ENCODE peak calls at places on chromosomes 5 and 9, in four cellular contexts. One of them, this sample, is unnamed.

GRCh38 chr5:177403194-177403825 is 2.8 kb upstream of the PFN3 start:
- DNase-seq in GM12878: no peak
- DNase-seq in K562: peak; percentile 24
- DNase-seq in HepG2: no peak
- DNase-seq in this sample: peak; percentile 51

GRCh38 chr9:91119679-91120078 is 242.0 kb downstream of the AUH start:
- DNase-seq in GM12878: no peak
- DNase-seq in K562: no peak
- DNase-seq in HepG2: no peak
- DNase-seq in this sample: no peak

GRCh38 chr5:119400248-119400647 is 44.4 kb downstream of the TNFAIP8 start:
- DNase-seq in GM12878: no peak
- DNase-seq in K562: peak; percentile 53
- DNase-seq in HepG2: no peak
- DNase-seq in this sample: no peak

GRCh38 chr9:110125207-110125751 is 82.7 kb downstream of the C9orf152 start:
- DNase-seq in GM12878: no peak
- DNase-seq in K562: no peak
- DNase-seq in HepG2: peak; percentile 95
- DNase-seq in this sample: no peak

GRCh38 chr5:147442134-147442726 is 67.6 kb downstream of the DPYSL3 start:
- DNase-seq in GM12878: no peak
- DNase-seq in K562: no peak
- DNase-seq in HepG2: no peak
- DNase-seq in this sample: no peak

GRCh38 chr9:134778841-134779411 is 101.7 kb upstream of the FCN2 start:
- DNase-seq in GM12878: no peak
- DNase-seq in K562: peak; percentile 62
- DNase-seq in HepG2: peak; percentile 48
- DNase-seq in this sample: peak; percentile 73

GRCh38 chr9:119453980-119454379 is 84.7 kb upstream of the BRINP1 start:
- DNase-seq in GM12878: no peak
- DNase-seq in K562: no peak
- DNase-seq in HepG2: no peak
- DNase-seq in this sample: no peak

GRCh38 chr9:128912270-128912853 is 8.4 kb upstream of the PHYHD1 start:
- DNase-seq in GM12878: no peak
- DNase-seq in K562: no peak
- DNase-seq in HepG2: peak; percentile 91
- DNase-seq in this sample: no peak

GRCh38 chr5:134873494-134873893 is 677 bp upstream of the TXNDC15 start:
- DNase-seq in GM12878: no peak
- DNase-seq in K562: peak; percentile 23
- DNase-seq in HepG2: no peak
- DNase-seq in this sample: no peak

GRCh38 chr5:10036136-10036535 is 213.6 kb downstream of the ATPSCKMT start:
- DNase-seq in GM12878: no peak
- DNase-seq in K562: no peak
- DNase-seq in HepG2: no peak
- DNase-seq in this sample: no peak

GRCh38 chr5:71882826-71883744 is 164.0 kb downstream of the CARTPT start:
- DNase-seq in GM12878: no peak
- DNase-seq in K562: no peak
- DNase-seq in HepG2: no peak
- DNase-seq in this sample: no peak

GRCh38 chr5:67235399-67236110 is 39.0 kb upstream of the CD180 start:
- DNase-seq in GM12878: no peak
- DNase-seq in K562: no peak
- DNase-seq in HepG2: peak; percentile 92
- DNase-seq in this sample: no peak

GRCh38 chr5:176995896-176996767 is 10.4 kb downstream of the UIMC1 start:
- DNase-seq in GM12878: peak; percentile 48
- DNase-seq in K562: no peak
- DNase-seq in HepG2: no peak
- DNase-seq in this sample: no peak

GRCh38 chr5:130975847-130976246 is 189.2 kb downstream of the HINT1 start:
- DNase-seq in GM12878: no peak
- DNase-seq in K562: no peak
- DNase-seq in HepG2: no peak
- DNase-seq in this sample: no peak

GRCh38 chr5:72324186-72324825 is 4.1 kb downstream of the PTCD2 start:
- DNase-seq in GM12878: no peak
- DNase-seq in K562: no peak
- DNase-seq in HepG2: no peak
- DNase-seq in this sample: no peak

DNA sequence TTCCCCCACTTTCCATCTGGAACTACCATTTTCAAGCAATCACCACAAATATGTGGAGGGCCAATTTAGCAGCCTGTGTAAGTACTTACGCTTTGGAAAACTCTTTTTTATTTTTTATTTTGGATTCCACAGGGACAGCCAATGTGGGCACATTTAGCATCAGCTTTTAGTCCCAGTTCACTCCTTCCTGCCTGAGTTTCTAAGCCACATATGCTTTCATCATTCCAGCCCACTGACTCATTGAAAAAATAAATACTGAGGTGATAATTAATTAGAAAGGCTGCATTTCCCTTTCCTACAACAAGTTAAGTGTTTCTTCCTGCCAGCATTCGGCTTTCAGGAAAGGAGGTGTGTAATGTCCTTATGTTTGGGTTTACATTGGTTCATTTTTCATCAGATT is 76.7 kb downstream of the TMEM167A start:
- DNase-seq in GM12878: no peak
- DNase-seq in K562: no peak
- DNase-seq in HepG2: no peak
- DNase-seq in this sample: no peak
- TF ChIP-seq TARDBP in GM12878: no peak
- TF ChIP-seq TARDBP in K562: no peak
- TF ChIP-seq TARDBP in HepG2: no peak
- TF ChIP-seq TARDBP in this sample: no peak

DNA sequence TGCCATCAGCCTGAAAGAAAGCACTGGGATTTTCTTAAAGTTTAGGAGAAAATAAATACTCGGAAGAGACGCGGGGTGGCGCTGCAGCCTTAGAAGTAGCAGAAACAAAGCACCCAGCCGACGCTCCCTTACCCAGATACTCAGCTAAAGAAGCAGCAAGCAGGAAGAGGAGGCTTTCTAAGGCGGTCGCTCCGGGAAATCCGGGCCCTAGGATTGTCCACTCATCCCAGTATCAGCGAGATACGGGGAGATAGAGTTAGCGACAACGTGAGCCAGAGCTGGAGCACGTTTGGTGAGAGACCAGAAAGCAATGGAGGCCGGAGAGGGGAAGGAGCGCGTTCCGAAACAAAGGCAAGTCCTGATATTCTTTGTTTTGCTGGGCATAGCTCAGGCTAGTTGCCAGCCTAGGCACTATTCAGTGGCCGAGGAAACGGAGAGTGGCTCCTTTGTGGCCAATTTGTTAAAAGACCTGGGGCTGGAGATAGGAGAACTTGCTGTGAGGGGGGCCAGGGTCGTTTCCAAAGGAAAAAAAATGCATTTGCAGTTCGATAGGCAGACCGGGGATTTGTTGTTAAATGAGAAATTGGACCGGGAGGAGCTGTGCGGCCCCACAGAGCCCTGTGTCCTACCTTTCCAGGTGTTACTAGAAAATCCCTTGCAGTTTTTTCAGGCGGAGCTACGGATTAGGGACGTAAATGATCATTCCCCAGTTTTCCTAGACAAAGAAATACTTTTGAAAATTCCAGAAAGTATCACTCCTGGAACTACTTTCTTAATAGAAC is at the start of gene PCDHB2:
- DNase-seq in GM12878: no peak
- DNase-seq in K562: peak; percentile 37
- DNase-seq in HepG2: peak; percentile 79
- DNase-seq in this sample: peak; percentile 35
- TF ChIP-seq TARDBP in GM12878: no peak
- TF ChIP-seq TARDBP in K562: no peak
- TF ChIP-seq TARDBP in HepG2: no peak
- TF ChIP-seq TARDBP in this sample: no peak

DNA sequence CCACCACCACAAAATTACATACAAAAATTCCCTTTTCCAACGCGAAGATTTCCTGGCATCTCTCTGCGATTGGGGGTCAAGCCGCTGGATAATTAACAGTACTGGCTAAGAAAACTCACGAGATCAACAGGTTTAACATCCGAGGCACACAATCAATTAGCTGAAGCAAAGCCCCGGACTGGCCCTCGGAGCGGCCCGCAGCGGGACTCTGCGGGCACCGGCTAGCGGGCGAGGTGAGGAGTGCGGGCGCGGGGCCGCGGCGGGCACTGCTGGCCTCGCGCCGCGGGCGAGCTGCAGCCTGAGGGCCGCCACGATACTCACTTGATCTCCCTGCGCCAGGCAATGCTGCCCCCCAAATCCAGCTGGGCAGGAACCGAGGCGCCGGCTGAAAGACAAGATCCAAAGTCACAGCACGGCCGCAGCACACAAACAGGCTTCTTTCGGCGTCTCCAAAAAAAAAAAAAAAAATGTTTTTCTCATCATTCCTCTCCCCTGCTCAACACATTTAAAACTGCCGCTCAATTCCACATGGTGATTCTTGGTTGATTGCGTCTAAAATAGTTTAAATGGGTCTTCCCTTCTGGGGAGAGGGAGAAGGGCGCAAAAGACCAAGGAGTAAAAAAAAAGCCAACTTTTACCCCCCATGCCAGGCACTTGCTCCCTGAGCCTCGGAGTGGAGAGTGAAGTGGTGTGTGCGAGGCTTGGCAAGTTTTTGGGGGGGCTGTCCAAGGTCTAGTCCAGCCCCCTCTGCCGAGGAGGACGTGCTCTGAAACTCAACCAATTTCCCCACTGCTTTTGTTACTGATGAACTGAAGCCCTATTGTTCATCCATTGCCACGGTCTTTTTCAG is 210.1 kb downstream of the MEF2C start:
- DNase-seq in GM12878: no peak
- DNase-seq in K562: no peak
- DNase-seq in HepG2: no peak
- DNase-seq in this sample: no peak
- TF ChIP-seq TARDBP in GM12878: no peak
- TF ChIP-seq TARDBP in K562: no peak
- TF ChIP-seq TARDBP in HepG2: no peak
- TF ChIP-seq TARDBP in this sample: no peak

DNA sequence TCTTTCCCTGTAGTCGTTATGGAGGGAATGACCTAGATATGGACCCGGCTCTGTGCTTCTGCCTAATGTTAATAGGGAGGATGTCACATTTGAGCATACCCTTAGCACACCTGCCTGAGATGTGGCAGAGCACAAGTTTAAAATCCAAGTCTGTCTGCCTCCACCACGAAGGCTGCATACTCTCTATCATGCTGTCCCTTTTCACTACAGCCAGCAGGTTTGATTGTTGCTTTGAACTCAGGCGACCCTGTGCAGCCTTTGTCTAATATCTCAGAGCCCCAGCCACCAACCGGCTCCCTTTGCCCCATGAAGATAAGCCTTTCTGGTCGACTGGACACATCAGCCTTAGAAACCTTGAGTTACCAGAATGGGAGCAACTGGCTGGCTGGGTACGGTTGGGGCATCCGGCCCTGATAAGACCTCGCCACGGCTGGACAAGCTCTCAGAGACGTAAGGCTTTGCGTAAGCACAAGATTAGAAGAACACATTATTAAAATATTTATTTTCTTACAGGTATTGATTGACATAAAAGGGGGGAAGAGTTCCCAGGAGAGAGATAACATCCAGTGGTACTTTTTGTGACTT is 222.0 kb upstream of the TRIM32 start:
- DNase-seq in GM12878: no peak
- DNase-seq in K562: peak; percentile 97
- DNase-seq in HepG2: no peak
- DNase-seq in this sample: no peak
- TF ChIP-seq TARDBP in GM12878: no peak
- TF ChIP-seq TARDBP in K562: peak; percentile 77
- TF ChIP-seq TARDBP in HepG2: no peak
- TF ChIP-seq TARDBP in this sample: no peak

GRCh38 chr5:6760636-6761035 is 47.4 kb downstream of the TENT4A start:
- DNase-seq in GM12878: no peak
- DNase-seq in K562: no peak
- DNase-seq in HepG2: no peak
- DNase-seq in this sample: no peak
- TF ChIP-seq TARDBP in GM12878: no peak
- TF ChIP-seq TARDBP in K562: no peak
- TF ChIP-seq TARDBP in HepG2: no peak
- TF ChIP-seq TARDBP in this sample: no peak

DNA sequence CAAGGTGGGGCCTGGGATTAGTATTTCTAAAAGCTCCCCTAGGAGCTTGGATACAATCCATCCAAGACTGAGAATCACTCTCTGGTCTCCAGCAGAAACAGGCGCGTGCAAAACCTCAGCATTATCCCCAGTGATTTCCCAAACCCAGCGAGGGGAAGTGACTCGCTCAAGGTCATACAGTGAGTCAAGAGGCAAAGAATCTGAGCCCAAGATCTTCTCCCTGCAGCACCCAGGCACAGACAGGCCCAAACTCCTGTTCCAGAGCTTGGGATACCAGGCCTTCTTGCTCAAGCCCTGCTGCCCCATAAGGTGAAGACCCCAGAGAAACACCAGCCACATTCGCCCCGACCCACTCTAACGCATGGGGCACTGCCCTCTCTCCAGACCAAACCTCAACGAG is 33.2 kb downstream of the SHB start:
- DNase-seq in GM12878: no peak
- DNase-seq in K562: peak; percentile 54
- DNase-seq in HepG2: peak; percentile 66
- DNase-seq in this sample: no peak
- TF ChIP-seq TARDBP in GM12878: no peak
- TF ChIP-seq TARDBP in K562: no peak
- TF ChIP-seq TARDBP in HepG2: no peak
- TF ChIP-seq TARDBP in this sample: no peak

DNA sequence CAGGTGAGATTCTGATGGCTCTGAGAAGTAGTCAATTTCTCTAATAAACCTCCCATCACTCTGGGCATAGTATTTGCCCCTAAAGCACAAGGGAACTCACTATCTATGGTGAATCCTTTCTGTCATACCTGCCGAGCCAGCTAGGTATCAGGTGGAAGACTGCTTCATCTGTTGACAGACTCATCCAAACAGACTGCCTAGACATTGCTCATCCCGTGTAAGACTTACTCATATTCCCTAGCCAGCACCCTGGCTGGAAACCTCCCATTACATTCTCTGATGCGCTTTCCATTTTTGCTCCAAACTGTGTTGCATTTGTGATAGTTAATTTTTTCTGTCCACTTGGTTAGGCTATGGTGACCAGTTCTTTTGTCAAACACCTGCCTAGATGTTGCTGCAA is 595.9 kb downstream of the DNAH5 start:
- DNase-seq in GM12878: no peak
- DNase-seq in K562: no peak
- DNase-seq in HepG2: no peak
- DNase-seq in this sample: no peak
- TF ChIP-seq TARDBP in GM12878: no peak
- TF ChIP-seq TARDBP in K562: no peak
- TF ChIP-seq TARDBP in HepG2: no peak
- TF ChIP-seq TARDBP in this sample: no peak

This sample was measured in HEK293T.